ENCODE peak calls at places on chromosomes 13 and 19, in four cellular contexts. H is mesenchymal stem cell, I is mesendoderm, F is IMR-90. O is an unnamed sample.

GRCh38 chr19:51009061-51009891 is 7.9 kb upstream of the KLK8 start:
- DNase-seq in H (no peak), I (no peak), F (no peak), O (no peak)

GRCh38 chr13:46728777-46729176 is 68.2 kb downstream of the ESD start:
- DNase-seq in H (peak), I (peak), F (no peak), O (no peak)

GRCh38 chr13:98445340-98446233 is 131.3 kb downstream of the STK24 start:
- DNase-seq in H (peak), I (peak), F (peak), O (peak)

GRCh38 chr13:45765464-45765863 is 63.3 kb downstream of the CBY2 start:
- DNase-seq in H (no peak), I (peak), F (peak), O (no peak)

GRCh38 chr13:97367016-97367415 is 67.0 kb upstream of the RAP2A start:
- DNase-seq in H (peak), I (peak), F (peak), O (no peak)

GRCh38 chr19:58038688-58039204 is 4.9 kb downstream of the ZSCAN1 start:
- DNase-seq in H (no peak), I (peak), F (no peak), O (peak)

GRCh38 chr13:75226092-75226491 is 255.9 kb downstream of the TBC1D4 start:
- DNase-seq in H (no peak), I (peak), F (no peak), O (peak)

GRCh38 chr19:47643281-47643680 is 34.3 kb downstream of the BICRA start:
- DNase-seq in H (no peak), I (no peak), F (no peak), O (no peak)

GRCh38 chr13:76730220-76730619 is 156.0 kb downstream of the KCTD12 start:
- DNase-seq in H (no peak), I (no peak), F (no peak), O (no peak)

GRCh38 chr19:41895745-41896580 is 13.0 kb downstream of the ARHGEF1 start:
- DNase-seq in H (no peak), I (peak), F (no peak), O (no peak)

GRCh38 chr13:113599396-113599795 is 14.8 kb downstream of the TFDP1 start:
- DNase-seq in H (no peak), I (no peak), F (no peak), O (no peak)

GRCh38 chr13:94112227-94112626 is 367.3 kb downstream of the DCT start:
- DNase-seq in H (peak), I (peak), F (peak), O (no peak)

GRCh38 chr13:99144306-99144705 is 56.3 kb upstream of the UBAC2 start:
- DNase-seq in H (no peak), I (no peak), F (no peak), O (no peak)

GRCh38 chr19:48813123-48813911 is 2.5 kb upstream of the BCAT2 start:
- DNase-seq in H (no peak), I (peak), F (no peak), O (no peak)

GRCh38 chr19:33376423-33376822 is 2.9 kb downstream of the CEBPG start:
- DNase-seq in H (peak), I (no peak), F (peak), O (no peak)

GRCh38 chr19:35170359-35171061 is 16.0 kb downstream of the FXYD5 start:
- DNase-seq in H (no peak), I (no peak), F (no peak), O (no peak)

GRCh38 chr19:51441410-51442390 is 16.6 kb downstream of the SIGLEC8 start:
- DNase-seq in H (no peak), I (no peak), F (no peak), O (no peak)

GRCh38 chr19:17304386-17305047 is 1.2 kb upstream of the MRPL34 start:
- DNase-seq in H (no peak), I (no peak), F (no peak), O (no peak)

GRCh38 chr19:3673506-3674439 is 26.5 kb downstream of the PIP5K1C start:
- DNase-seq in H (no peak), I (no peak), F (no peak), O (no peak)

GRCh38 chr13:26560456-26560855 is 3.0 kb downstream of the WASF3 start:
- DNase-seq in H (no peak), I (no peak), F (no peak), O (no peak)

GRCh38 chr19:37304190-37304883 is 66.6 kb upstream of the ZNF527 start:
- DNase-seq in H (no peak), I (peak), F (no peak), O (no peak)

GRCh38 chr13:90238433-90238832 is 1109.1 kb upstream of the MIR17HG start:
- DNase-seq in H (peak), I (peak), F (no peak), O (no peak)

GRCh38 chr13:32256243-32256642 is 58.9 kb downstream of the ZAR1L start:
- DNase-seq in H (no peak), I (no peak), F (no peak), O (no peak)

GRCh38 chr13:23811366-23812027 is 77.7 kb downstream of the MIPEP start:
- DNase-seq in H (no peak), I (peak), F (no peak), O (no peak)

GRCh38 chr19:45211751-45212381 is 33.3 kb downstream of the BLOC1S3 start:
- DNase-seq in H (peak), I (no peak), F (no peak), O (no peak)

GRCh38 chr19:18069383-18069782 is 17.4 kb downstream of the IL12RB1 start:
- DNase-seq in H (no peak), I (no peak), F (no peak), O (no peak)

GRCh38 chr13:59494560-59494970 is 669.2 kb downstream of the DIAPH3 start:
- DNase-seq in H (peak), I (no peak), F (peak), O (no peak)

GRCh38 chr13:21055511-21056045 is 5.8 kb downstream of the LATS2 start:
- DNase-seq in H (no peak), I (no peak), F (no peak), O (no peak)

GRCh38 chr13:21051675-21052074 is 9.7 kb downstream of the LATS2 start:
- DNase-seq in H (no peak), I (no peak), F (no peak), O (no peak)

GRCh38 chr13:21055016-21055415 is 6.4 kb downstream of the LATS2 start:
- DNase-seq in H (no peak), I (no peak), F (no peak), O (no peak)

GRCh38 chr13:21053231-21053630 is 8.2 kb downstream of the LATS2 start:
- DNase-seq in H (no peak), I (no peak), F (no peak), O (no peak)

GRCh38 chr13:21054313-21054712 is 7.1 kb downstream of the LATS2 start:
- DNase-seq in H (no peak), I (no peak), F (no peak), O (no peak)
- H3K4ac ChIP-seq in H (no peak), I (no peak), F (no peak), O (no peak)

DNA sequence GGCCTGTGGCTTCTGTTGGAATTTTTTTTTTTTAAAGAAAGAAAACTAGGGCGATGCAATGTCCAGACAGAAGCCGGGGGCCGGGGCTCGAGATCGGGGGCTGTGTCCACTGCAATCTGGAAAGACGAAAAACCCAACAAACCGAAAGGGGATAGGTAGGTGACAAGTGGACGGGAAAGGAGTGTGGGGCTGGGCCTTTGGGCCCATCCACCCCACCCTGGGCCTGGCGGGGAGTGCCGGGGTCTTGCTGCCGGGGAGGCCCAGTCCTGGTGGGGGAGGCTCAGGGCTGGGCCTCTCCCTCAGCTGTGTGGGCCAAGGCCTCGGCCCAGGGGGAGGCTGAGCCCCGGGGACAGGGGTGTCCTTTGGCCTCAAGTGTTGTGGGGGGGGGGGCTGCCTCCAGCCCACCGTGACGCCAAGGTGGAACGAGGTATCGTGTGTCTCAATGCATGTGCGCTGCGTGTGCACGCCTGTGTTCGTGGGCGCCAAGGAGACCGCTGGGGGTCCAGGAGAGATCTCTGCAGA is 17.4 kb downstream of the PRKCSH start:
- DNase-seq in H (no peak), I (no peak), F (no peak), O (no peak)
- H3K4ac ChIP-seq in H (peak), I (no peak), F (no peak), O (no peak)

GRCh38 chr19:14497347-14497921 is 1.5 kb upstream of the GIPC1 start:
- DNase-seq in H (no peak), I (no peak), F (no peak), O (no peak)
- H3K4ac ChIP-seq in H (peak), I (no peak), F (peak), O (no peak)

GRCh38 chr19:2334426-2334825 is 5.9 kb downstream of the SPPL2B start:
- DNase-seq in H (no peak), I (no peak), F (no peak), O (no peak)
- H3K4ac ChIP-seq in H (no peak), I (no peak), F (no peak), O (no peak)

GRCh38 chr19:436413-436950 is 24.4 kb downstream of the SHC2 start:
- DNase-seq in H (no peak), I (no peak), F (no peak), O (no peak)
- H3K4ac ChIP-seq in H (no peak), I (no peak), F (no peak), O (no peak)

O was measured in H1.